ENCODE peak calls at places on chromosome 9, in four cellular contexts. T, V, E and P are unnamed samples.

GRCh38 chr9:91034976-91035824 is 233.6 kb downstream of the SYK start:
- DNase-seq in T (no peak), V (no peak), E (no peak), P (no peak)

GRCh38 chr9:120915854-120916495 is 10.6 kb downstream of the TRAF1 start:
- DNase-seq in T (no peak), V (no peak), E (no peak), P (no peak)

GRCh38 chr9:117094493-117094892 is 320.4 kb downstream of the ASTN2 start:
- DNase-seq in T (no peak), V (no peak), E (no peak), P (peak)

GRCh38 chr9:131656356-131657030 is 83.4 kb downstream of the RAPGEF1 start:
- DNase-seq in T (peak), V (peak), E (no peak), P (no peak)

GRCh38 chr9:115374724-115375268 is 256.8 kb upstream of the TNC start:
- DNase-seq in T (no peak), V (no peak), E (no peak), P (no peak)

GRCh38 chr9:19231126-19232035 is 888 bp downstream of the DENND4C start:
- DNase-seq in T (no peak), V (no peak), E (no peak), P (no peak)

GRCh38 chr9:127224883-127225739 is 39.5 kb upstream of the GARNL3 start:
- DNase-seq in T (peak), V (peak), E (peak), P (peak)

GRCh38 chr9:121776739-121777637 is 125.6 kb downstream of the DAB2IP start:
- DNase-seq in T (no peak), V (no peak), E (no peak), P (no peak)

GRCh38 chr9:124342946-124343485 is 72.2 kb downstream of the PSMB7 start:
- DNase-seq in T (no peak), V (peak), E (peak), P (peak)

GRCh38 chr9:92607773-92608172 is 62.2 kb downstream of the IPPK start:
- DNase-seq in T (no peak), V (no peak), E (no peak), P (peak)

GRCh38 chr9:133000842-133001241 is 22.3 kb downstream of the GFI1B start:
- DNase-seq in T (no peak), V (no peak), E (no peak), P (no peak)